ENCODE peak calls at places on chromosomes 6 and 20, in four cellular contexts. S is GM03348, U is NCI-H2081 treated with DMSO at 0.1 percent for 48 hours, P is lower leg skin. O is an unnamed sample.
A peak's percentile ranks its signal among the peaks of the same experiment; 100 is the strongest.

GRCh38 chr6:8743146-8743745 is 307.9 kb upstream of the SLC35B3 start:
- DNase-seq in S (no peak), U (no peak), P (no peak), O (peak; percentile 8)

GRCh38 chr6:5378331-5378730 is 117.0 kb downstream of the FARS2 start:
- DNase-seq in S (no peak), U (no peak), P (no peak), O (no peak)

GRCh38 chr6:169574420-169574819 is 127.4 kb downstream of the WDR27 start:
- DNase-seq in S (no peak), U (no peak), P (no peak), O (no peak)

GRCh38 chr20:17612287-17612974 is 42.6 kb downstream of the DSTN start:
- DNase-seq in S (peak; percentile 54), U (no peak), P (peak; percentile 19), O (peak; percentile 70)

GRCh38 chr20:19661717-19662637 is 96.1 kb upstream of the RIN2 start:
- DNase-seq in S (peak; percentile 83), U (no peak), P (peak; percentile 70), O (peak; percentile 61)

GRCh38 chr20:31840906-31841816 is 4.2 kb downstream of the FOXS1 start:
- DNase-seq in S (peak; percentile 72), U (no peak), P (no peak), O (no peak)

GRCh38 chr6:112004397-112005341 is 49.2 kb upstream of the CCN6 start:
- DNase-seq in S (no peak), U (no peak), P (peak; percentile 52), O (peak; percentile 69)

GRCh38 chr6:53373638-53374037 is 24.9 kb upstream of the ELOVL5 start:
- DNase-seq in S (no peak), U (no peak), P (no peak), O (no peak)

GRCh38 chr20:23655551-23656211 is 17.9 kb upstream of the CST3 start:
- DNase-seq in S (peak; percentile 29), U (no peak), P (no peak), O (peak; percentile 34)